ENCODE peak calls at places on chromosomes 6 and 20, in nine cellular contexts. L is esophagus squamous epithelium; F is transverse colon; Z is heart left ventricle; S is right lobe of liver; Y is ovary; D is heart right ventricle; I is psoas muscle; M is CD8-positive, alpha-beta T cell. C is an unnamed sample. For H3K36me3 and H3K4me1, the result is how much of the 10 kb centered on the place peaks cover.

GRCh38 chr6:87151471-87151785 is 3.9 kb upstream of the ZNF292 start:
- DNase-seq in L (no peak), F (no peak), Z (no peak), S (no peak), Y (no peak), D (no peak), I (no peak), M (no peak), C (no peak)

GRCh38 chr6:134117409-134117808 is 65.0 kb upstream of the SLC2A12 start:
- DNase-seq in L (no peak), F (no peak), Z (no peak), S (no peak), Y (no peak), D (no peak), I (no peak), M (no peak), C (no peak)

GRCh38 chr6:120671519-120671918 is 662.8 kb downstream of the TBC1D32 start:
- DNase-seq in L (no peak), F (no peak), Z (no peak), S (no peak), Y (no peak), D (no peak), I (no peak), M (no peak), C (no peak)

GRCh38 chr6:117411474-117411873 is 14.3 kb downstream of the ROS1 start:
- DNase-seq in L (no peak), F (no peak), Z (no peak), S (no peak), Y (no peak), D (no peak), I (no peak), M (no peak), C (no peak)

GRCh38 chr6:167493961-167494697 is 169.2 kb downstream of the TTLL2 start:
- DNase-seq in L (no peak), F (peak), Z (peak), S (no peak), Y (peak), D (peak), I (peak), M (no peak), C (peak)

GRCh38 chr6:16473908-16474791 is 235.8 kb downstream of the GMPR start:
- DNase-seq in L (no peak), F (no peak), Z (no peak), S (no peak), Y (no peak), D (no peak), I (no peak), M (no peak), C (no peak)

GRCh38 chr20:24819331-24819965 is 129.6 kb upstream of the CST7 start:
- DNase-seq in L (no peak), F (no peak), Z (no peak), S (no peak), Y (no peak), D (no peak), I (no peak), M (no peak), C (peak)

GRCh38 chr20:32450484-32451061 is 92.4 kb downstream of the ASXL1 start:
- DNase-seq in L (no peak), F (no peak), Z (no peak), S (no peak), Y (no peak), D (no peak), I (no peak), M (no peak), C (peak)

GRCh38 chr6:10720229-10720959 is 2.5 kb upstream of the TMEM14C start:
- DNase-seq in L (no peak), F (peak), Z (peak), S (peak), Y (peak), D (peak), I (peak), M (peak), C (peak)

GRCh38 chr20:59120491-59120890 is 43.1 kb upstream of the ZNF831 start:
- DNase-seq in L (no peak), F (no peak), Z (no peak), S (no peak), Y (no peak), D (no peak), I (no peak), M (peak), C (no peak)

GRCh38 chr6:134287863-134288537 is 29.9 kb downstream of the SGK1 start:
- DNase-seq in L (no peak), F (no peak), Z (no peak), S (no peak), Y (no peak), D (no peak), I (no peak), M (no peak), C (no peak)

GRCh38 chr20:37294262-37294981 is 5.0 kb downstream of the MANBAL start:
- DNase-seq in L (no peak), F (no peak), Z (no peak), S (no peak), Y (no peak), D (no peak), I (no peak), M (no peak), C (no peak)

GRCh38 chr6:22017272-22017671 is 279.6 kb downstream of the PRL start:
- DNase-seq in L (no peak), F (no peak), Z (no peak), S (no peak), Y (no peak), D (no peak), I (no peak), M (no peak), C (no peak)

GRCh38 chr20:1300083-1300840 is 28.7 kb downstream of the SDCBP2 start:
- DNase-seq in L (no peak), F (no peak), Z (no peak), S (no peak), Y (no peak), D (no peak), I (no peak), M (no peak), C (no peak)

GRCh38 chr6:113632220-113632864 is 224.8 kb upstream of the MARCKS start:
- DNase-seq in L (no peak), F (peak), Z (no peak), S (peak), Y (no peak), D (peak), I (peak), M (no peak), C (no peak)

GRCh38 chr6:133241901-133242760 is 974 bp downstream of the EYA4 start:
- DNase-seq in L (no peak), F (no peak), Z (peak), S (peak), Y (peak), D (peak), I (peak), M (no peak), C (no peak)

GRCh38 chr6:159042824-159043181 is 2.0 kb downstream of the TAGAP start:
- DNase-seq in L (no peak), F (no peak), Z (no peak), S (no peak), Y (no peak), D (no peak), I (no peak), M (no peak), C (no peak)
- TF ChIP-seq CTCF in L (no peak), F (peak), Z (peak), S (no peak), Y (no peak), D (no peak), I (no peak), M (peak), C (no peak)

GRCh38 chr20:63665708-63666107 is 7.6 kb downstream of the RTEL1 start:
- DNase-seq in L (no peak), F (no peak), Z (no peak), S (no peak), Y (no peak), D (no peak), I (no peak), M (no peak), C (no peak)
- H3K36me3 ChIP-seq in L (under half), F (under half), Z (half or more), S (under half), Y (under half), D (half or more), I (under half), M (under half), C (under half)

DNA sequence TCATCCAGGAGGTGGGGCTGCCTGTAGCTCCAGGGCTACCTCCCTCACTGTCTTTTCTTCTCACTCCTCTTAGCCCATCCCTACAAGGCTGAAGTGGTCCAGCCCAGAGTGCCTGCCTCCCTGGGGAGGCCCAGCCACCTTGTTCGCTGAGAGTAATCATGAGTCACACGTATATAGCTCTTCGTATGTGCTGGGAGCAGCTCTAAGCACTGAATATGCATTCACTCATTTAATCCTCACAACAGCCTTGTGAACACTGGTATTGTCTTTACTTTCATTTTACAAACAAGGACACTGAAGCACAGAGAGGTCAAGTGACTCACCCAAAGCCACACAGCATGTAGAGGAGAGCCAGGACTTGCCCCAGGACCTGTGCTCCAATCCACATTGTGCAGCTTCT is 14.7 kb upstream of the CCDC167 start:
- DNase-seq in L (no peak), F (no peak), Z (no peak), S (no peak), Y (no peak), D (no peak), I (no peak), M (peak), C (no peak)
- H3K4me1 ChIP-seq in L (under half), F (under half), Z (under half), S (under half), Y (under half), D (under half), I (under half), M (half or more), C (under half)

GRCh38 chr20:44734938-44735337 is 10.7 kb upstream of the KCNK15 start:
- DNase-seq in L (no peak), F (no peak), Z (no peak), S (no peak), Y (no peak), D (no peak), I (no peak), M (no peak), C (no peak)
- TF ChIP-seq CTCF in L (no peak), F (peak), Z (no peak), S (no peak), Y (no peak), D (no peak), I (no peak), M (no peak), C (no peak)

C was measured in upper lobe of right lung.